ENCODE peak calls at places on chromosomes 13 and 19, in nine cellular contexts. One of them, this sample, is unnamed.

GRCh38 chr13:106873810-106874209 is 305.9 kb upstream of the ARGLU1 start:
- DNase-seq in A549: no peak
- DNase-seq in cardiac fibroblast: no peak
- DNase-seq in PC-3: no peak
- DNase-seq in heart right ventricle: no peak
- DNase-seq in hepatocyte: no peak
- DNase-seq in GM12878: no peak
- DNase-seq in tibial nerve: no peak
- DNase-seq in psoas muscle: no peak
- DNase-seq in this sample: no peak

GRCh38 chr13:72437458-72437857 is 290.0 kb downstream of the MZT1 start:
- DNase-seq in A549: no peak
- DNase-seq in cardiac fibroblast: peak
- DNase-seq in GM12878: no peak
- DNase-seq in hepatocyte: no peak
- DNase-seq in psoas muscle: no peak
- DNase-seq in heart right ventricle: no peak
- DNase-seq in tibial nerve: no peak
- DNase-seq in PC-3: peak
- DNase-seq in this sample: peak

GRCh38 chr13:66805657-66806056 is 424.5 kb downstream of the PCDH9 start:
- DNase-seq in A549: no peak
- DNase-seq in hepatocyte: no peak
- DNase-seq in GM12878: no peak
- DNase-seq in PC-3: peak
- DNase-seq in psoas muscle: no peak
- DNase-seq in cardiac fibroblast: peak
- DNase-seq in heart right ventricle: no peak
- DNase-seq in tibial nerve: no peak
- DNase-seq in this sample: no peak

GRCh38 chr13:111652676-111653075 is 332.2 kb downstream of the TEX29 start:
- DNase-seq in heart right ventricle: no peak
- DNase-seq in hepatocyte: no peak
- DNase-seq in psoas muscle: no peak
- DNase-seq in tibial nerve: no peak
- DNase-seq in A549: no peak
- DNase-seq in PC-3: no peak
- DNase-seq in GM12878: no peak
- DNase-seq in cardiac fibroblast: no peak
- DNase-seq in this sample: no peak

GRCh38 chr13:39888865-39889810 is 233.7 kb downstream of the COG6 start:
- DNase-seq in heart right ventricle: no peak
- DNase-seq in hepatocyte: no peak
- DNase-seq in tibial nerve: no peak
- DNase-seq in GM12878: no peak
- DNase-seq in A549: no peak
- DNase-seq in psoas muscle: no peak
- DNase-seq in cardiac fibroblast: peak
- DNase-seq in PC-3: peak
- DNase-seq in this sample: no peak

GRCh38 chr19:19937403-19937802 is 36.7 kb downstream of the ZNF93 start:
- DNase-seq in hepatocyte: no peak
- DNase-seq in cardiac fibroblast: no peak
- DNase-seq in GM12878: no peak
- DNase-seq in psoas muscle: no peak
- DNase-seq in PC-3: no peak
- DNase-seq in tibial nerve: no peak
- DNase-seq in heart right ventricle: no peak
- DNase-seq in A549: no peak
- DNase-seq in this sample: no peak

GRCh38 chr19:8504171-8504570 is 1.7 kb upstream of the PRAM1 start:
- DNase-seq in GM12878: no peak
- DNase-seq in PC-3: no peak
- DNase-seq in hepatocyte: no peak
- DNase-seq in A549: no peak
- DNase-seq in heart right ventricle: no peak
- DNase-seq in cardiac fibroblast: no peak
- DNase-seq in psoas muscle: no peak
- DNase-seq in tibial nerve: no peak
- DNase-seq in this sample: no peak

GRCh38 chr13:95150555-95150954 is 150.7 kb downstream of the ABCC4 start:
- DNase-seq in GM12878: no peak
- DNase-seq in tibial nerve: no peak
- DNase-seq in psoas muscle: no peak
- DNase-seq in A549: no peak
- DNase-seq in heart right ventricle: no peak
- DNase-seq in PC-3: peak
- DNase-seq in hepatocyte: no peak
- DNase-seq in cardiac fibroblast: peak
- DNase-seq in this sample: no peak

DNA sequence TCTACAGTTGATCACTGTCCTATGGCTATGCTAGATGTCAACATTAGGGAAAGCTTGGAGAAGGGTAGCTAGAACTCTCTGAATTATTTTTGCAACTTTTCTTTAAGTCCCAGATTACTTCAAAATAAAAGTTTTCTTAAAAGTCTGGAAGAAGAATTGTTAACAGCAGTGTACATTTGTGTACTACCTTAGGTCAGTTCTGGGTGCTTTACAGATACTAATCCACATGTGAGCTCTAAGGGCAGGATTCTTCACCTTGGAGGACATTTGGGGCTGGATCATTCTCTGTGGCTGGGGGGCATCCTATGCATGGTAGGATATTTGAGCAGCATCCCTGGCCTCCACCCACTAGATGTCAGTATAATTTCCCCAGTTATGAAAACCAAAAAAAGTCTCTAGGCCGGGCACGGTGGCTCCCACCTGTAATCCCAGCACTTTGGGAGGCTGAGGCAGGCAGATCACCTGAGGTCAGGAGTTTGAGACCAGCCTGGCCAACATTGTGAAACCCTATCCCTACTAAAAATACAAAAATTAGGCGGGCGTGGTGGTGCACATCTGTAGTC is 2.8 kb downstream of the BRME1 start:
- DNase-seq in cardiac fibroblast: peak
- DNase-seq in tibial nerve: no peak
- DNase-seq in heart right ventricle: no peak
- DNase-seq in A549: no peak
- DNase-seq in psoas muscle: no peak
- DNase-seq in GM12878: no peak
- DNase-seq in PC-3: peak
- DNase-seq in hepatocyte: no peak
- DNase-seq in this sample: no peak
- TF ChIP-seq CTCF in cardiac fibroblast: peak
- TF ChIP-seq CTCF in tibial nerve: no peak
- TF ChIP-seq CTCF in heart right ventricle: peak
- TF ChIP-seq CTCF in A549: peak
- TF ChIP-seq CTCF in psoas muscle: no peak
- TF ChIP-seq CTCF in GM12878: peak
- TF ChIP-seq CTCF in PC-3: peak
- TF ChIP-seq CTCF in hepatocyte: peak
- TF ChIP-seq CTCF in this sample: peak

DNA sequence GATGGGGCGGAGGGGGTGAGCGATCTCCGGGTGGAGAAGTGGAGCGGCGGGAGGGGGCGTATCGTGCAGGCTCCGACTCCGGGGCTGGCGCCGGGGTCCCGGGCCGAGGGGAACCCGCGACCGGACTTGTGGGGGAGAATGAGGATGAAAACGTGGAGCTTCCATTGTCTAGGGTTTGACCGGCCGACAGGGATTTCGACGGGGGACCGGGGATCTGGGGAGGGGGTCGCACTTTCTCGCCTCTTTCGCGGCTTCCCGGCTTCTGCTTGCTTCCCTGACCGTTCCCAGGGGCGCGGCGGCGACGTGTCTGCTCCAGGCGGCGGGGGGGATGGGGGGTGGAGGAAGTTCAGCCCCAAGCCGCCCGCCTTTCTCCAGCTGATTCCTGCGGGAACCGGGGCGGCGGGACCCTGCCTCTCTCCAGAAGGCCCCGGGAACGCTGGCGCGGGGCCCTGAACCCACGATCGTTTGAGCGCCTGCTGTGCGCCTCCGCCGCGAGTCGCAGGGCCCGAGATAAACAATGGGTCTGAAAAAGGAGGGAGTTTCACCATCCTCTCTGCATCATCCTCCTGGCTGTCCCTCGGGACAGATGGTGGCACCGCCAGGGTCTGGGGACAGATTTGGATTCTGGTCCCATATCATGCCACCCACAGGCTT is 790 bp downstream of the TPM4 start:
- DNase-seq in psoas muscle: peak
- DNase-seq in PC-3: no peak
- DNase-seq in heart right ventricle: peak
- DNase-seq in GM12878: no peak
- DNase-seq in cardiac fibroblast: peak
- DNase-seq in A549: no peak
- DNase-seq in tibial nerve: peak
- DNase-seq in hepatocyte: peak
- DNase-seq in this sample: no peak
- H3K4me3 ChIP-seq in psoas muscle: peak
- H3K4me3 ChIP-seq in PC-3: no peak
- H3K4me3 ChIP-seq in heart right ventricle: peak
- H3K4me3 ChIP-seq in GM12878: peak
- H3K4me3 ChIP-seq in cardiac fibroblast: peak
- H3K4me3 ChIP-seq in A549: peak
- H3K4me3 ChIP-seq in tibial nerve: peak
- H3K4me3 ChIP-seq in hepatocyte: peak
- H3K4me3 ChIP-seq in this sample: peak

GRCh38 chr19:18802354-18802753 is 11.2 kb upstream of the COMP start:
- DNase-seq in cardiac fibroblast: no peak
- DNase-seq in hepatocyte: peak
- DNase-seq in heart right ventricle: no peak
- DNase-seq in psoas muscle: no peak
- DNase-seq in A549: no peak
- DNase-seq in GM12878: no peak
- DNase-seq in tibial nerve: no peak
- DNase-seq in PC-3: no peak
- DNase-seq in this sample: no peak

GRCh38 chr19:18803550-18804138 is 12.5 kb upstream of the COMP start:
- DNase-seq in PC-3: no peak
- DNase-seq in cardiac fibroblast: no peak
- DNase-seq in psoas muscle: no peak
- DNase-seq in heart right ventricle: no peak
- DNase-seq in hepatocyte: no peak
- DNase-seq in GM12878: no peak
- DNase-seq in A549: no peak
- DNase-seq in tibial nerve: no peak
- DNase-seq in this sample: no peak

GRCh38 chr19:18804643-18805042 is 13.5 kb upstream of the COMP start:
- DNase-seq in cardiac fibroblast: no peak
- DNase-seq in A549: no peak
- DNase-seq in heart right ventricle: no peak
- DNase-seq in GM12878: no peak
- DNase-seq in PC-3: no peak
- DNase-seq in psoas muscle: no peak
- DNase-seq in hepatocyte: no peak
- DNase-seq in tibial nerve: no peak
- DNase-seq in this sample: no peak

GRCh38 chr19:18800636-18801035 is 9.5 kb upstream of the COMP start:
- DNase-seq in psoas muscle: no peak
- DNase-seq in GM12878: no peak
- DNase-seq in hepatocyte: no peak
- DNase-seq in A549: no peak
- DNase-seq in heart right ventricle: no peak
- DNase-seq in tibial nerve: no peak
- DNase-seq in PC-3: no peak
- DNase-seq in cardiac fibroblast: no peak
- DNase-seq in this sample: no peak

GRCh38 chr19:18804139-18804601 is 13.1 kb upstream of the COMP start:
- DNase-seq in hepatocyte: no peak
- DNase-seq in tibial nerve: no peak
- DNase-seq in A549: no peak
- DNase-seq in cardiac fibroblast: no peak
- DNase-seq in GM12878: no peak
- DNase-seq in PC-3: no peak
- DNase-seq in psoas muscle: no peak
- DNase-seq in heart right ventricle: no peak
- DNase-seq in this sample: no peak
- TF ChIP-seq CTCF in hepatocyte: no peak
- TF ChIP-seq CTCF in tibial nerve: no peak
- TF ChIP-seq CTCF in A549: no peak
- TF ChIP-seq CTCF in cardiac fibroblast: no peak
- TF ChIP-seq CTCF in GM12878: no peak
- TF ChIP-seq CTCF in PC-3: no peak
- TF ChIP-seq CTCF in psoas muscle: no peak
- TF ChIP-seq CTCF in heart right ventricle: no peak
- TF ChIP-seq CTCF in this sample: no peak

GRCh38 chr19:1468274-1469199 is 10.5 kb downstream of the C19orf25 start:
- DNase-seq in PC-3: peak
- DNase-seq in hepatocyte: peak
- DNase-seq in tibial nerve: no peak
- DNase-seq in heart right ventricle: peak
- DNase-seq in A549: no peak
- DNase-seq in cardiac fibroblast: peak
- DNase-seq in GM12878: no peak
- DNase-seq in psoas muscle: peak
- DNase-seq in this sample: peak
- H3K4me3 ChIP-seq in PC-3: peak
- H3K4me3 ChIP-seq in hepatocyte: no peak
- H3K4me3 ChIP-seq in tibial nerve: peak
- H3K4me3 ChIP-seq in heart right ventricle: peak
- H3K4me3 ChIP-seq in A549: peak
- H3K4me3 ChIP-seq in cardiac fibroblast: no peak
- H3K4me3 ChIP-seq in GM12878: no peak
- H3K4me3 ChIP-seq in psoas muscle: peak
- H3K4me3 ChIP-seq in this sample: peak